ENCODE peak calls at places on chromosomes 7 and 10, in seven cellular contexts. E is HCT116, G is adipocyte, L is HAP-1, Y is IMR-90, K is cardiac muscle cell, V is thoracic aorta. J is an unnamed sample.

GRCh38 chr7:95391761-95392160 is 4.4 kb downstream of the PON3 start:
- DNase-seq in E (no peak), G (no peak), L (no peak), Y (no peak), K (no peak), V (no peak), J (no peak)

GRCh38 chr7:134593530-134594392 is 44.9 kb downstream of the AKR1B15 start:
- DNase-seq in E (no peak), G (peak; percentile 95), L (peak; percentile 81), Y (peak; percentile 95), K (peak; percentile 44), V (peak; percentile 44), J (no peak)

GRCh38 chr10:95201736-95202135 is 7.7 kb downstream of the ACSM6 start:
- DNase-seq in E (peak; percentile 46), G (peak; percentile 25), L (no peak), Y (peak; percentile 59), K (no peak), V (no peak), J (no peak)

GRCh38 chr10:103781329-103782061 is 73.9 kb downstream of the SH3PXD2A start:
- DNase-seq in E (peak; percentile 26), G (peak; percentile 58), L (no peak), Y (peak; percentile 99), K (no peak), V (no peak), J (peak; percentile 60)

GRCh38 chr10:92755725-92756124 is 66.0 kb downstream of the HHEX start:
- DNase-seq in E (no peak), G (no peak), L (no peak), Y (no peak), K (no peak), V (no peak), J (no peak)

GRCh38 chr10:116101616-116102015 is 171.4 kb downstream of the GFRA1 start:
- DNase-seq in E (no peak), G (no peak), L (no peak), Y (peak; percentile 54), K (no peak), V (no peak), J (no peak)

GRCh38 chr10:59012839-59013238 is 163.6 kb upstream of the PHYHIPL start:
- DNase-seq in E (no peak), G (no peak), L (no peak), Y (no peak), K (no peak), V (no peak), J (no peak)

GRCh38 chr7:139771001-139771956 is 6.5 kb downstream of the HIPK2 start:
- DNase-seq in E (peak; percentile 93), G (peak; percentile 86), L (no peak), Y (peak; percentile 94), K (no peak), V (no peak), J (no peak)

GRCh38 chr7:137354361-137354760 is 10.8 kb upstream of the PTN start:
- DNase-seq in E (no peak), G (no peak), L (no peak), Y (peak; percentile 69), K (no peak), V (no peak), J (no peak)

GRCh38 chr10:72340510-72340895 is 14.2 kb downstream of the DNAJB12 start:
- DNase-seq in E (no peak), G (peak; percentile 82), L (peak; percentile 88), Y (no peak), K (peak; percentile 73), V (no peak), J (peak; percentile 63)

GRCh38 chr7:129829677-129830631 is 122.8 kb downstream of the UBE2H start:
- DNase-seq in E (peak; percentile 66), G (peak; percentile 90), L (peak; percentile 83), Y (peak; percentile 81), K (peak; percentile 89), V (no peak), J (peak; percentile 59)

GRCh38 chr10:114876602-114877300 is 55.2 kb downstream of the FHIP2A start:
- DNase-seq in E (peak; percentile 74), G (peak; percentile 86), L (peak; percentile 88), Y (peak; percentile 58), K (peak; percentile 81), V (no peak), J (no peak)

GRCh38 chr10:323651-324293 is 188.5 kb downstream of the ZMYND11 start:
- DNase-seq in E (peak; percentile 72), G (peak; percentile 97), L (no peak), Y (peak; percentile 97), K (no peak), V (peak; percentile 69), J (peak; percentile 6)

GRCh38 chr7:5630670-5631069 is 150.8 kb downstream of the RNF216 start:
- DNase-seq in E (no peak), G (no peak), L (no peak), Y (no peak), K (no peak), V (no peak), J (peak; percentile 19)

GRCh38 chr10:128646956-128647355 is 520.7 kb upstream of the MKI67 start:
- DNase-seq in E (no peak), G (no peak), L (no peak), Y (no peak), K (no peak), V (no peak), J (no peak)

GRCh38 chr10:57925045-57925444 is 342.6 kb downstream of the IPMK start:
- DNase-seq in E (no peak), G (no peak), L (no peak), Y (no peak), K (no peak), V (no peak), J (no peak)

GRCh38 chr10:130135676-130136213 is 446 bp upstream of the GLRX3 start:
- DNase-seq in E (no peak), G (no peak), L (no peak), Y (no peak), K (no peak), V (no peak), J (peak; percentile 7)

GRCh38 chr10:133019651-133020050 is 68.1 kb upstream of the ADGRA1 start:
- DNase-seq in E (no peak), G (no peak), L (no peak), Y (no peak), K (no peak), V (no peak), J (no peak)

GRCh38 chr10:5466451-5466996 is 32.8 kb downstream of the CALML5 start:
- DNase-seq in E (no peak), G (peak; percentile 87), L (no peak), Y (peak; percentile 82), K (peak; percentile 26), V (no peak), J (no peak)

GRCh38 chr10:83577421-83577820 is 561.9 kb upstream of the GHITM start:
- DNase-seq in E (no peak), G (no peak), L (no peak), Y (no peak), K (no peak), V (no peak), J (no peak)

GRCh38 chr10:618229-618989 is 71.1 kb downstream of the DIP2C start:
- DNase-seq in E (no peak), G (no peak), L (no peak), Y (no peak), K (peak; percentile 47), V (no peak), J (no peak)

GRCh38 chr7:106287786-106288185 is 3.0 kb upstream of the NAMPT start:
- DNase-seq in E (no peak), G (no peak), L (no peak), Y (no peak), K (no peak), V (no peak), J (no peak)

GRCh38 chr10:46558411-46559185 is 2.1 kb upstream of the GPRIN2 start:
- DNase-seq in E (no peak), G (no peak), L (no peak), Y (no peak), K (no peak), V (no peak), J (no peak)

DNA sequence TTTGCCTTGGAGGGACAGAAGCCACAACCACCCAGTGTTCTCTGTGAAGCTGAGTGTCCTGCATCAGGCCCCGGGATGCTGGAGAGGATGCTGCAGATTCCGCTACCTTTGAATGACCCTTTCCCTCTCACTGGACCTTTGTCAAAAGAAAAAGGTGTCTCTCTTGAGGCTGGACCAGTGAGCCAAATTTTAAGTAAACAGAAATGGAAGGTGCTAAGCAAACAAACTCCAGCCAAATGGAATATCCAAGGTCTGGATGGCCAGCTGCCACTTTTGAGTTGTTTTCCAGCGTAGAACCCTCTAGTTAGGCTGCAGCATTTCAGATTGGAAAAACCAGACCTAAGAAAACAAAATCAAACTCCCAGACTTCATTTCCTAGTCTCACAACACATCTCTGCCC is 145.5 kb downstream of the TRIL start:
- DNase-seq in E (no peak), G (no peak), L (no peak), Y (no peak), K (no peak), V (no peak), J (no peak)
- H3K36me3 ChIP-seq in E (no peaks in the 10 kb centered on the region), G (no peaks in the 10 kb centered on the region), L (no peaks in the 10 kb centered on the region), Y (peaks cover 5% of the 10 kb centered on the region), K (no peaks in the 10 kb centered on the region), V (no peaks in the 10 kb centered on the region), J (no peaks in the 10 kb centered on the region)

GRCh38 chr10:123747426-123747825 is 81.3 kb downstream of the GPR26 start:
- DNase-seq in E (no peak), G (no peak), L (no peak), Y (no peak), K (no peak), V (no peak), J (no peak)
- H3K4me3 ChIP-seq in E (no peak overlapping the region), G (no peak overlapping the region), L (no peak overlapping the region), Y (no peak overlapping the region), K (no peak overlapping the region), V (no peak overlapping the region), J (no peak overlapping the region)

DNA sequence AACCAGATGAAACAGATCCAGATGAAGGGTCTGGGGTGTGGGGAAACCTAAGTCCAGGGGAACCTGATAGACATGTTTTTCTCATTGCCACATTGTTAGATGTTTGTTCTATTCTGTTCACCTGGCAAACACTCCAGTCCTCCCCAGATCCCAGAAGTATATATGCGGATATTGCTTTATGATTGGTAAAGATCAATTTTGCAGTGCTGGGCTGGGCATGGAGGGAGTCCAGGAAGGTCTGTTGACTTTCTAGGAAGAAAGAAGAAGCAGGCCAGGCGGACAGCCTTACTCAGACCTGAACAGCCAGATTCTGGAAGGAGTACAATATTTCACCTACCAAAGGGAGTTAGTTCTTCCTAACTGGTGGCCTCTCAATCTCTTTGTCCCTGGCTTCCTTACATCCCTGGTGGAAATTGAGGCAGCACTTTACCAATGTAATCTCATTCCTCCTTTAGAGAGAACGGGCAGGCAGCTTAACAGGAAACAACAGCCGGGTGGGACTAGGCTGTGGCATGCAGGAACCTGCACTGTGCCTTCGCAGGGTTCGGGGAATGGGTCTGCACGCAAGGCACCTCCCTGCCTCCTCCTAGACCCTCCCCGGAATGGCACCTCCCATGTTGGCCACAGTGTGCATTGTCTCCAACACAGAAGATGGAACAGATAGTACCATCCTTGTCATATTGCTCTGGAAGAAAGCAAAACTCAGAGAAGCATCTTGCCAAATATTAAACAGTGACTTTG is 931 bp downstream of the GIMAP6 start:
- DNase-seq in E (no peak), G (no peak), L (no peak), Y (no peak), K (no peak), V (no peak), J (peak; percentile 82)
- H3K4me1 ChIP-seq in E (no peaks in the 10 kb centered on the region), G (no peaks in the 10 kb centered on the region), L (no peaks in the 10 kb centered on the region), Y (no peaks in the 10 kb centered on the region), K (peaks cover 8% of the 10 kb centered on the region), V (no peaks in the 10 kb centered on the region), J (peaks cover 79% of the 10 kb centered on the region)

DNA sequence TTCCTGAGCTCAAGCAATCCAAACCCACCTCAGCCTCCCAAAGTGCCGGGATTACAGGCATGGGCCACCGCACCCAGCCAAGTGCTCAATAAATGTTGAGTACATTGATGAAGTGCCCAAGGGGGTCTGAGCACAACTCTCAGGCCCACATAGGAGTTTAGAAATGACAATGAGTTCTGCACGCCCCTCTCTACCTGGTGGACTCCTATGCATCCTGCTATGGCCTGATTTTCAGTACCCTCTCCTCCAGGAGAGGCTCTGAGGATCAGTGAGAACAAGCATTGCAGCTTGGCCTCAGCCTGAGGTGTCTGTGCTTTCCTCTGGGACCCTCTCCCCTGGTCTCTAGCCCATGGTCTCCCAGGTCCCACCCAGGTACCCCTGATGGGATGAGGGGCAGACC is 20.9 kb upstream of the GRIFIN start:
- DNase-seq in E (no peak), G (no peak), L (no peak), Y (no peak), K (no peak), V (no peak), J (no peak)
- H3K36me3 ChIP-seq in E (no peaks in the 10 kb centered on the region), G (no peaks in the 10 kb centered on the region), L (no peaks in the 10 kb centered on the region), Y (no peaks in the 10 kb centered on the region), K (no peaks in the 10 kb centered on the region), V (no peaks in the 10 kb centered on the region), J (no peaks in the 10 kb centered on the region)

J was measured in CD4-positive, CD25-positive, alpha-beta regulatory T cell.